ENCODE peak calls at places on chromosomes 3 and 15, in nine cellular contexts. K, I, N, C, X, W, F, J and P are unnamed samples.
A peak's percentile ranks its signal among the peaks of the same experiment; 100 is the strongest.

GRCh38 chr3:183149915-183150825 is 12.4 kb downstream of the LAMP3 start:
- DNase-seq in K (peak; percentile 38), I (no peak), N (peak; percentile 24), C (peak; percentile 19), X (peak; percentile 5), W (no peak), F (no peak), J (no peak), P (no peak)

GRCh38 chr3:4001976-4002375 is 202.7 kb downstream of the LRRN1 start:
- DNase-seq in K (no peak), I (no peak), N (no peak), C (no peak), X (no peak), W (no peak), F (no peak), J (no peak), P (no peak)

GRCh38 chr3:192928016-192928415 is 10.4 kb upstream of the MB21D2 start:
- DNase-seq in K (no peak), I (no peak), N (no peak), C (no peak), X (no peak), W (no peak), F (no peak), J (no peak), P (no peak)

GRCh38 chr3:177224406-177224805 is 27.1 kb upstream of the TBL1XR1 start:
- DNase-seq in K (no peak), I (no peak), N (no peak), C (no peak), X (no peak), W (no peak), F (no peak), J (no peak), P (no peak)

GRCh38 chr3:140545756-140546155 is 132.1 kb upstream of the TRIM42 start:
- DNase-seq in K (no peak), I (no peak), N (no peak), C (no peak), X (peak; percentile 72), W (no peak), F (no peak), J (no peak), P (no peak)

GRCh38 chr3:181725830-181726229 is 14.1 kb downstream of the SOX2 start:
- DNase-seq in K (no peak), I (no peak), N (no peak), C (no peak), X (no peak), W (no peak), F (no peak), J (no peak), P (no peak)

GRCh38 chr15:83300826-83301225 is 16.4 kb upstream of the BNC1 start:
- DNase-seq in K (no peak), I (no peak), N (no peak), C (no peak), X (peak; percentile 72), W (no peak), F (no peak), J (no peak), P (no peak)

GRCh38 chr3:14921811-14922705 is 25.3 kb upstream of the NR2C2 start:
- DNase-seq in K (no peak), I (no peak), N (no peak), C (no peak), X (peak; percentile 26), W (no peak), F (no peak), J (no peak), P (no peak)

GRCh38 chr3:4471907-4472306 is 4.8 kb upstream of the SUMF1 start:
- DNase-seq in K (no peak), I (no peak), N (no peak), C (no peak), X (no peak), W (no peak), F (no peak), J (no peak), P (no peak)

GRCh38 chr3:129240436-129240835 is 9.0 kb upstream of the COPG1 start:
- DNase-seq in K (no peak), I (no peak), N (peak; percentile 68), C (no peak), X (no peak), W (no peak), F (no peak), J (no peak), P (no peak)

GRCh38 chr3:57852896-57853295 is 96.8 kb downstream of the SLMAP start:
- DNase-seq in K (peak; percentile 54), I (no peak), N (peak; percentile 34), C (peak; percentile 42), X (peak; percentile 24), W (no peak), F (no peak), J (no peak), P (no peak)

GRCh38 chr3:23275814-23276213 is 72.7 kb downstream of the UBE2E2 start:
- DNase-seq in K (no peak), I (no peak), N (no peak), C (no peak), X (no peak), W (no peak), F (no peak), J (no peak), P (no peak)

GRCh38 chr15:67902579-67902979 is 62.7 kb upstream of the RNU6-1 start:
- DNase-seq in K (no peak), I (no peak), N (no peak), C (no peak), X (no peak), W (no peak), F (no peak), J (no peak), P (no peak)

GRCh38 chr3:64533565-64534317 is 154.1 kb downstream of the ADAMTS9 start:
- DNase-seq in K (peak; percentile 93), I (no peak), N (peak; percentile 88), C (peak; percentile 89), X (peak; percentile 67), W (no peak), F (peak; percentile 57), J (peak; percentile 70), P (peak; percentile 91)

GRCh38 chr3:146374146-146374545 is 95.2 kb downstream of the PLSCR2 start:
- DNase-seq in K (peak; percentile 87), I (no peak), N (peak; percentile 11), C (peak; percentile 24), X (no peak), W (no peak), F (no peak), J (no peak), P (no peak)

GRCh38 chr3:39432342-39432741 is 25.8 kb downstream of the RPSA start:
- DNase-seq in K (no peak), I (no peak), N (no peak), C (no peak), X (no peak), W (no peak), F (no peak), J (no peak), P (no peak)

GRCh38 chr15:72315706-72316370 is 4.1 kb downstream of the CELF6 start:
- DNase-seq in K (peak; percentile 21), I (no peak), N (no peak), C (no peak), X (no peak), W (no peak), F (no peak), J (no peak), P (peak; percentile 21)

GRCh38 chr15:68730491-68731317 is 90.0 kb downstream of the ANP32A start:
- DNase-seq in K (peak; percentile 57), I (no peak), N (peak; percentile 37), C (peak; percentile 57), X (peak; percentile 26), W (no peak), F (no peak), J (peak; percentile 43), P (peak; percentile 63)

GRCh38 chr3:189701934-189702693 is 70.9 kb downstream of the TP63 start:
- DNase-seq in K (no peak), I (no peak), N (no peak), C (no peak), X (no peak), W (no peak), F (no peak), J (no peak), P (no peak)

GRCh38 chr15:88255496-88256171 is 905 bp downstream of the NTRK3 start:
- DNase-seq in K (peak; percentile 14), I (no peak), N (peak; percentile 90), C (peak; percentile 82), X (peak; percentile 66), W (no peak), F (no peak), J (peak; percentile 19), P (peak; percentile 56)

GRCh38 chr3:57949344-57949743 is 58.9 kb upstream of the FLNB start:
- DNase-seq in K (no peak), I (no peak), N (no peak), C (no peak), X (no peak), W (no peak), F (no peak), J (no peak), P (no peak)

GRCh38 chr3:10169000-10169496 is 4.3 kb downstream of the IRAK2 start:
- DNase-seq in K (no peak), I (no peak), N (no peak), C (no peak), X (no peak), W (no peak), F (no peak), J (no peak), P (no peak)

GRCh38 chr3:18745472-18745871 is 320.3 kb upstream of the SATB1 start:
- DNase-seq in K (no peak), I (no peak), N (no peak), C (no peak), X (no peak), W (peak; percentile 62), F (no peak), J (no peak), P (no peak)

GRCh38 chr3:10160925-10161324 is 3.8 kb upstream of the IRAK2 start:
- DNase-seq in K (no peak), I (no peak), N (no peak), C (no peak), X (no peak), W (no peak), F (no peak), J (no peak), P (no peak)

GRCh38 chr3:169886671-169887070 is 16.9 kb upstream of the LRRC31 start:
- DNase-seq in K (peak; percentile 69), I (no peak), N (peak; percentile 70), C (peak; percentile 63), X (peak; percentile 46), W (no peak), F (no peak), J (no peak), P (no peak)

GRCh38 chr3:6132684-6133432 is 728.1 kb upstream of the GRM7 start:
- DNase-seq in K (no peak), I (no peak), N (no peak), C (no peak), X (no peak), W (no peak), F (no peak), J (no peak), P (no peak)